ENCODE peak calls at places on chromosomes 2 and 18, in seven cellular contexts. H is HepG2, I is GM23248, S is neural progenitor cell, E is fibroblast of lung, N is keratinocyte, K is GM23338. X is an unnamed sample.

GRCh38 chr18:24011095-24011917 is 3.2 kb upstream of the TTC39C start:
- DNase-seq in H (no peak), I (no peak), S (peak), E (no peak), N (no peak), K (no peak), X (no peak)

GRCh38 chr18:6623278-6623677 is 106.2 kb upstream of the ARHGAP28 start:
- DNase-seq in H (no peak), I (no peak), S (no peak), E (no peak), N (no peak), K (no peak), X (no peak)

GRCh38 chr2:29129586-29130281 is 14.5 kb downstream of the CLIP4 start:
- DNase-seq in H (no peak), I (peak), S (no peak), E (peak), N (no peak), K (peak), X (peak)

GRCh38 chr2:228777855-228778355 is 493.2 kb downstream of the PID1 start:
- DNase-seq in H (no peak), I (no peak), S (no peak), E (peak), N (no peak), K (no peak), X (no peak)

GRCh38 chr2:175404839-175405238 is 223.3 kb upstream of the ATP5MC3 start:
- DNase-seq in H (no peak), I (no peak), S (no peak), E (no peak), N (no peak), K (no peak), X (no peak)

GRCh38 chr2:42928692-42929576 is 136.6 kb upstream of the HAAO start:
- DNase-seq in H (peak), I (peak), S (peak), E (peak), N (no peak), K (peak), X (peak)

GRCh38 chr18:47730795-47731194 is 199.7 kb downstream of the SMAD2 start:
- DNase-seq in H (no peak), I (peak), S (no peak), E (no peak), N (no peak), K (peak), X (no peak)

GRCh38 chr2:215624423-215624829 is 188.6 kb upstream of the FN1 start:
- DNase-seq in H (peak), I (peak), S (no peak), E (peak), N (no peak), K (peak), X (peak)

GRCh38 chr2:232927041-232927792 is 57.2 kb downstream of the SNORC start:
- DNase-seq in H (no peak), I (peak), S (peak), E (peak), N (no peak), K (peak), X (peak)

GRCh38 chr2:138327967-138328366 is 173.6 kb upstream of the SPOPL start:
- DNase-seq in H (no peak), I (no peak), S (no peak), E (no peak), N (no peak), K (no peak), X (no peak)
- H3K4me2 ChIP-seq in H (no peak), I (no peak), S (no peak), E (no peak), N (no peak), K (no peak), X (no peak)

GRCh38 chr2:20651731-20652099 is 817 bp upstream of the HS1BP3 start:
- DNase-seq in H (no peak), I (no peak), S (no peak), E (no peak), N (no peak), K (no peak), X (no peak)
- TF ChIP-seq EZH2 in H (no peak), I (no peak), S (no peak), E (no peak), N (no peak), K (no peak), X (no peak)

GRCh38 chr2:223626713-223627112 is 24.6 kb upstream of the SCG2 start:
- DNase-seq in H (no peak), I (peak), S (no peak), E (peak), N (no peak), K (no peak), X (peak)
- H3K4me2 ChIP-seq in H (no peak), I (no peak), S (no peak), E (no peak), N (no peak), K (no peak), X (peak)

GRCh38 chr18:78977627-78978271 is 1.9 kb upstream of the SALL3 start:
- DNase-seq in H (no peak), I (no peak), S (peak), E (peak), N (no peak), K (peak), X (no peak)
- TF ChIP-seq EZH2 in H (no peak), I (no peak), S (peak), E (peak), N (no peak), K (peak), X (no peak)